ENCODE peak calls at places on chromosomes 16 and 17, in five cellular contexts. D, U, V, W and A are unnamed samples.

GRCh38 chr16:64910351-64910750 is 211.5 kb downstream of the CDH11 start:
- DNase-seq in D (peak), U (no peak), V (peak), W (peak), A (peak)

GRCh38 chr17:78475211-78475610 is 96.8 kb downstream of the PGS1 start:
- DNase-seq in D (no peak), U (no peak), V (no peak), W (no peak), A (no peak)

GRCh38 chr17:4566785-4567184 is 6.4 kb upstream of the GGT6 start:
- DNase-seq in D (peak), U (peak), V (no peak), W (peak), A (peak)

GRCh38 chr16:20956319-20956718 is 55.7 kb downstream of the LYRM1 start:
- DNase-seq in D (no peak), U (no peak), V (no peak), W (no peak), A (no peak)

GRCh38 chr16:20971420-20971819 is 70.8 kb downstream of the LYRM1 start:
- DNase-seq in D (no peak), U (no peak), V (no peak), W (no peak), A (no peak)

GRCh38 chr16:67663151-67663876 is 2.6 kb downstream of the PARD6A start:
- DNase-seq in D (peak), U (no peak), V (no peak), W (peak), A (no peak)

GRCh38 chr16:12245923-12246290 is 269.4 kb downstream of the SNX29 start:
- DNase-seq in D (no peak), U (no peak), V (no peak), W (no peak), A (no peak)

GRCh38 chr16:53904533-53904932 is 200.6 kb downstream of the FTO start:
- DNase-seq in D (no peak), U (no peak), V (no peak), W (no peak), A (no peak)

GRCh38 chr17:82031303-82031884 is at the start of gene RAC3:
- DNase-seq in D (no peak), U (peak), V (no peak), W (peak), A (no peak)

GRCh38 chr17:33016920-33017319 is 25.3 kb downstream of the SPACA3 start:
- DNase-seq in D (no peak), U (no peak), V (no peak), W (peak), A (no peak)

GRCh38 chr16:79170565-79171242 is 429.8 kb downstream of the MAF start:
- DNase-seq in D (peak), U (no peak), V (no peak), W (no peak), A (no peak)

GRCh38 chr17:15453246-15453645 is 14.2 kb downstream of the CDRT4 start:
- DNase-seq in D (no peak), U (no peak), V (no peak), W (no peak), A (no peak)

GRCh38 chr16:15866451-15866850 is 9.6 kb upstream of the MYH11 start:
- DNase-seq in D (no peak), U (no peak), V (no peak), W (no peak), A (no peak)

GRCh38 chr16:84052071-84052622 is 9.6 kb upstream of the SLC38A8 start:
- DNase-seq in D (no peak), U (no peak), V (no peak), W (no peak), A (no peak)

GRCh38 chr16:20382202-20382948 is 22.2 kb downstream of the PDILT start:
- DNase-seq in D (no peak), U (no peak), V (no peak), W (no peak), A (no peak)

GRCh38 chr16:10731790-10732189 is 11.9 kb upstream of the NUBP1 start:
- DNase-seq in D (no peak), U (no peak), V (no peak), W (no peak), A (no peak)

GRCh38 chr16:86059253-86060171 is 160.6 kb downstream of the IRF8 start:
- DNase-seq in D (no peak), U (no peak), V (no peak), W (no peak), A (no peak)

GRCh38 chr16:52318259-52319008 is 228.5 kb downstream of the TOX3 start:
- DNase-seq in D (no peak), U (no peak), V (no peak), W (peak), A (no peak)

GRCh38 chr16:70433456-70434103 is 5.3 kb downstream of the ST3GAL2 start:
- DNase-seq in D (peak), U (no peak), V (no peak), W (no peak), A (peak)

GRCh38 chr17:76384987-76385891 is 830 bp downstream of the SPHK1 start:
- DNase-seq in D (peak), U (no peak), V (no peak), W (peak), A (no peak)

GRCh38 chr16:1543085-1543896 is 9.8 kb downstream of the TMEM204 start:
- DNase-seq in D (peak), U (peak), V (peak), W (peak), A (no peak)

GRCh38 chr16:88194397-88195020 is 188.2 kb upstream of the ZNF469 start:
- DNase-seq in D (no peak), U (no peak), V (no peak), W (no peak), A (no peak)

GRCh38 chr17:80891096-80892018 is 100.3 kb upstream of the CHMP6 start:
- DNase-seq in D (peak), U (peak), V (peak), W (no peak), A (peak)

GRCh38 chr16:82947675-82948074 is 320.9 kb downstream of the CDH13 start:
- DNase-seq in D (no peak), U (no peak), V (no peak), W (no peak), A (no peak)

GRCh38 chr17:78747479-78747878 is 34.6 kb downstream of the CYTH1 start:
- DNase-seq in D (no peak), U (no peak), V (no peak), W (no peak), A (no peak)

GRCh38 chr17:10171057-10171456 is 27.3 kb downstream of the GAS7 start:
- DNase-seq in D (no peak), U (no peak), V (no peak), W (no peak), A (no peak)

GRCh38 chr16:49470550-49470949 is 96.9 kb downstream of the C16orf78 start:
- DNase-seq in D (no peak), U (no peak), V (no peak), W (no peak), A (no peak)

GRCh38 chr16:17053536-17054160 is 417.1 kb downstream of the XYLT1 start:
- DNase-seq in D (no peak), U (peak), V (no peak), W (peak), A (no peak)

GRCh38 chr17:66763056-66763455 is 71.9 kb upstream of the CACNG5 start:
- DNase-seq in D (no peak), U (no peak), V (no peak), W (no peak), A (no peak)

GRCh38 chr17:74337834-74338500 is 11.9 kb downstream of the KIF19 start:
- DNase-seq in D (no peak), U (no peak), V (no peak), W (no peak), A (no peak)

GRCh38 chr16:56788435-56788834 is 58.5 kb downstream of the NUP93 start:
- DNase-seq in D (no peak), U (no peak), V (no peak), W (no peak), A (no peak)

GRCh38 chr16:56793504-56793903 is 63.6 kb downstream of the NUP93 start:
- DNase-seq in D (peak), U (peak), V (no peak), W (no peak), A (peak)

GRCh38 chr16:56792960-56793359 is 63.0 kb downstream of the NUP93 start:
- DNase-seq in D (no peak), U (no peak), V (no peak), W (no peak), A (no peak)

GRCh38 chr16:56787185-56787584 is 57.3 kb downstream of the NUP93 start:
- DNase-seq in D (no peak), U (no peak), V (no peak), W (peak), A (no peak)

GRCh38 chr16:56789360-56789759 is 59.4 kb downstream of the NUP93 start:
- DNase-seq in D (peak), U (peak), V (no peak), W (no peak), A (peak)
- TF ChIP-seq CTCF in D (peak), U (peak), V (peak), W (peak), A (peak)

DNA sequence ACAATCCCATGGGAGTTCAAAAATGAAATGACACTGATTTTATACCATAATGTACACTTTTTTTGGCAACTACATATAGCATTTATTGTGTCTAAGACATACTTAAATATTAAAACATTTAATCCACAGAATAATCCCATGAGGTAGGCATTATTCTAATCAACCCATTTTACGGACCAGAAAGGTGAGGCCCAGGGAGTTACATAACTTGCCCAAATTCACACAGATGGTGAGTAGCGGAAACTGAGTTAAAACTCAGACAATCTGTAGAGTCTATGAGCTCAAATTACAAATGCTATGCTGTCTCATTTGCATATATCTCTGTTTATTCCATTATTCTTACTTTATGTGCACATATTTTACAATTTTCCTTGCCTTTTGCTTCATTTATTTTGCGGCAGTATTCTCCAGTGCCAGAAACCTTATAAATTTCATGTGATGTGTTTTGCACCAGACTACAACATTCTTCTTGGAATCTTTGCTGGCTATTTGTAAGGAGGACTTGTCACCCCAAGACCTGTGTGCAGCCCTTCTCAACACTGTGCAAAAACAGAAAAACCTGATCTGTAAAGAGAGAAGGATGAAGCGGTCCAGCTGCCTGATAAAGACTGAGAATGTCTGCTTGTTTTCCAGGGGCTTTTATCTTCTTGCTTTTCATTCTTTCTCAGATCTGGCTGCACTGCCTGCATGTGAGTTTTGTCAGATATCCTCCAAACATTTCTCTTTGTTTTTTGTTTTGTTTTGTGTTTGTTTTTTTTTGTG is 2.3 kb upstream of the ABCA9 start:
- DNase-seq in D (no peak), U (no peak), V (no peak), W (no peak), A (no peak)
- TF ChIP-seq CTCF in D (no peak), U (no peak), V (no peak), W (no peak), A (no peak)

DNA sequence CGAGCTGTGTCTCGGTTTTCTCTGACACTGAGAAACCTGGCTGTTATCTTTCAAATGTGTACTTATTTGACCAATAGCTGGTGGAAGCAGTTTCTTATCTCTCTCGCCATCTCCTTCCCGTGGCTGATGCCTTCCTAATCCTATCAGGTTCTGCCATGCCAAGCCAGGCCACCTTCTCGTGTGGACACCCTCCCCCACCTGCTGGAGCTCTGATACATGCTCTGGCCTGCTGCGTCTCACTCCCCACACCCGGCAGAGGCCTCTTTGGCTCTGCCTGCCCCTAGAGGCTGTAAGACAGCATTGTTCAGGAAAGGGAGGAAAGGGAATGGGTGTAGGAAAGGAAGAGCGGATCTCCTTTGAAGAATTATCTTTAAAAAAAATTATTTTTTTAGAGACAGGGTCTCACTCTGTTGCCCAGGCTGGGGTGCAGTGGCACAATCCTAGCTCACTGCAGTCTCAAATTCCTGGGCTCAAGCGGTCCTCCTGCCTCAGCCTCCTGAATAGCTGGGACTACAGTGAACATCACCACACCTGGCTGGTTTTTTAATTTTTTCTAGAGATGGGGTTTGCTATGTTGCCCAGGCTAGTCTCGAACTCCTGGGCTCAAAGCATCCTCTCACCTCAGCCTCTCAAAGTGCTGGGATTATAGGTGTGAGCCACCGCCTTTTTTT is 7.5 kb upstream of the ARMC5 start:
- DNase-seq in D (peak), U (peak), V (no peak), W (peak), A (no peak)
- TF ChIP-seq CTCF in D (peak), U (peak), V (peak), W (peak), A (peak)

DNA sequence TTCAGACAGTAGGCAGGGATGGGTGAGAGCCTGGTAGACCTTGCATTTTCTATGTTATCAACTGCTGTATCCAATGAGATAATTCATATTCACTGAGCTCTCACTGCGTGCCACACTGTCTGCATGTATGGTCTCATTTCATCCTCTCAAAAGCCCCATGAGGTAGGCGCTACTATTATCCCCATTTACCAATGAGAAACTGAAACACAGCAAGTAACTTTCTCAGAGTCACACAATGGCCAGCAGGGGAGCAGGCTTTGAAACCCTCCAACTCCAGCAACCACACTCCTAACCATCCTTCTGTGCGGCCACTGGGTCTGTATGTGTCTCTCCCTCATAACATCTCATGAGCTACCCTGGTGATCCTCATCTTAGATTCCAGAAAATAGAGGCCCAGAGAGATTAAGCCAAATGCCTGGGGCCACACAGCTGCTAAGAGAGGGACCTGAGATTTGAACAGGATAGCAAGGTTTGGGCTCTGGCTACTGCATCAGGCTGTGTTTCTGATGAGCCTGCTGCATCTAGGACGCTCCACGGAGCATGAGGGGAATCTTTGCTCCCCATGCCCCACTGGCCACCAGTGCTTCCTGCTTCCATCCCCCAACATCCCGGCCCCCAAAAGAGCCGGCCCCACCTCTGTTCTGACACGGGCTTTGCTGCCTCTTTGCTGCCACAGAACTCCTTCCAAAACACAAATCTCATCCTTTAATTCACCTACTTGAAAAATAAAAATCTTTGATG is 3.2 kb downstream of the CCR7 start:
- DNase-seq in D (no peak), U (peak), V (no peak), W (no peak), A (no peak)
- TF ChIP-seq CTCF in D (peak), U (peak), V (no peak), W (peak), A (peak)

DNA sequence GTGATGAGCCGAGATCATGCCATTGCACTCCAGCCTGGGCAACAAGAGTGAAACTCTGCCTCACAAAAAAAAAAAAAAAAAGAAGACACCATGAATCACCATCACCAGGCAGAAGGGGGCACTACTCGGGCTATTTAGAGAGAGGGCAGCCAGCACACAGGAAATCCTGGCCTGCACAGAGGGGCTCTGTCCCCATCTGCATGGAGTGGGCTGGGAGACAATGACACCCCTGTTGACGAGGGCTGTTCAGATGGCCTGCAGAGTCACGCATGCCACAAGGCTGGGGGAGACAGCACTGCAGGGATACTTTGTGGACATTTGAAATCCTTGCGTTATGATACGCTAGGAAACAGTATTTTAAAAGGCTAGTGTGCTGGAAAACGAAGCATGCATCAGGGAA is 48.3 kb downstream of the CUEDC1 start:
- DNase-seq in D (no peak), U (peak), V (no peak), W (peak), A (no peak)
- TF ChIP-seq CTCF in D (peak), U (peak), V (no peak), W (peak), A (peak)

DNA sequence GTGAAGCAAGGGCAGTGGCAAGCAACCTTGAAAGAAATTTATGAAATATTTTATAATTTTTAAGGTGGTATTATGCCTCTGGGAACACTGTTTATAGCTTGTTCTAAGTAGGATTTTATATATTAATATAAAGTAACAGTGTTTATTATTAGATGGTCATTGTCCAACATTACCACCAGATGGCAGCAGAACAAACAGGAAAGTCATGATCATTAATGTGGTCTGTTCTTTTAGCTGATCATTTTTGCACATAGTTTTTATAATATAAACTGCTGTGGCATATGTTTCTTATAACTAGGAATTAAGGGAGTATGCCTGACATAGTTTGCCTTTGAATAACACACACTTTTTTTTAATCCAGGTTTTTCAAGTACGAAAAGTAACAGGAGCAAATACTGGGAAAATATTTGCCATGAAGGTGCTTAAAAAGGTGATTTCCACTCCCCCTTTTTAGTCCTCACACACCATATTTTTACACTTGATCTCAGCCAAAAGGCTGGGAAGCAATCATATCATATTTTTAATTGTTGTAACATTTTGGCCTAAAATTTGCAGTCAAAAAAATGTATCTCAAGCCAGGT is 21.4 kb downstream of the RPS6KB1 start:
- DNase-seq in D (no peak), U (peak), V (peak), W (peak), A (peak)
- TF ChIP-seq CTCF in D (peak), U (peak), V (peak), W (peak), A (peak)